ENCODE peak calls at places on chromosomes 11 and 22, in five cellular contexts. B, X, I, O and W are unnamed samples.
A peak's percentile ranks its signal among the peaks of the same experiment; 100 is the strongest.

GRCh38 chr11:75577198-75577597 is 15.1 kb downstream of the SERPINH1 start:
- DNase-seq in B (no peak), X (peak; percentile 79), I (peak; percentile 59), O (no peak), W (peak; percentile 56)

GRCh38 chr11:131228378-131228777 is 142.0 kb upstream of the NTM start:
- DNase-seq in B (no peak), X (no peak), I (no peak), O (no peak), W (no peak)

GRCh38 chr22:23289851-23290724 is 109.8 kb downstream of the BCR start:
- DNase-seq in B (peak; percentile 64), X (peak; percentile 86), I (peak; percentile 74), O (peak; percentile 23), W (peak; percentile 75)

GRCh38 chr22:19943665-19944026 is 2.0 kb upstream of the TXNRD2 start:
- DNase-seq in B (no peak), X (no peak), I (no peak), O (peak; percentile 89), W (peak; percentile 35)

GRCh38 chr11:82686211-82686610 is 47.5 kb downstream of the FAM181B start:
- DNase-seq in B (no peak), X (no peak), I (no peak), O (no peak), W (no peak)

GRCh38 chr22:23754980-23755636 is 883 bp upstream of the VPREB3 start:
- DNase-seq in B (no peak), X (no peak), I (no peak), O (no peak), W (no peak)

GRCh38 chr11:39247570-39248137 is 2211.8 kb downstream of the LRRC4C start:
- DNase-seq in B (no peak), X (no peak), I (no peak), O (no peak), W (no peak)

GRCh38 chr22:47449508-47450270 is 687.2 kb downstream of the TBC1D22A start:
- DNase-seq in B (no peak), X (no peak), I (no peak), O (no peak), W (no peak)

GRCh38 chr22:37739611-37740049 is 42.8 kb downstream of the TRIOBP start:
- DNase-seq in B (no peak), X (no peak), I (no peak), O (no peak), W (no peak)

GRCh38 chr11:68118753-68119448 is 2.3 kb downstream of the CHKA start:
- DNase-seq in B (no peak), X (no peak), I (peak; percentile 47), O (no peak), W (no peak)

GRCh38 chr11:60265373-60266214 is 14.9 kb upstream of the MS4A4A start:
- DNase-seq in B (peak; percentile 54), X (peak; percentile 53), I (peak; percentile 43), O (peak; percentile 5), W (no peak)

GRCh38 chr22:45212992-45213751 is 27.5 kb downstream of the KIAA0930 start:
- DNase-seq in B (no peak), X (no peak), I (no peak), O (peak; percentile 76), W (no peak)

GRCh38 chr11:36296925-36297604 is 977 bp downstream of the PRR5L start:
- DNase-seq in B (no peak), X (no peak), I (no peak), O (peak; percentile 22), W (no peak)

GRCh38 chr11:102205805-102206204 is 95.6 kb downstream of the YAP1 start:
- DNase-seq in B (no peak), X (no peak), I (no peak), O (no peak), W (no peak)

GRCh38 chr11:112612283-112612849 is 348.9 kb upstream of the NCAM1 start:
- DNase-seq in B (no peak), X (no peak), I (peak; percentile 65), O (no peak), W (peak; percentile 59)

GRCh38 chr22:31346733-31347250 is 646 bp upstream of the PATZ1 start:
- DNase-seq in B (peak; percentile 65), X (peak; percentile 53), I (peak; percentile 81), O (peak; percentile 58), W (peak; percentile 79)
- H2AFZ ChIP-seq in B (peak overlapping the region; percentile 76), X (peak overlapping the region; percentile 66), I (peak overlapping the region; percentile 17), O (peak overlapping the region; percentile 33), W (no peak overlapping the region)

GRCh38 chr11:33869511-33870422 is 22.1 kb downstream of the LMO2 start:
- DNase-seq in B (no peak), X (peak; percentile 72), I (peak; percentile 84), O (peak; percentile 25), W (peak; percentile 47)

GRCh38 chr11:33868646-33869461 is 23.0 kb downstream of the LMO2 start:
- DNase-seq in B (no peak), X (peak; percentile 68), I (peak; percentile 54), O (no peak), W (peak; percentile 43)

GRCh38 chr11:33864479-33864878 is 27.4 kb downstream of the LMO2 start:
- DNase-seq in B (no peak), X (no peak), I (no peak), O (no peak), W (no peak)

GRCh38 chr11:33867996-33868645 is 23.8 kb downstream of the LMO2 start:
- DNase-seq in B (no peak), X (no peak), I (peak; percentile 49), O (no peak), W (no peak)

DNA sequence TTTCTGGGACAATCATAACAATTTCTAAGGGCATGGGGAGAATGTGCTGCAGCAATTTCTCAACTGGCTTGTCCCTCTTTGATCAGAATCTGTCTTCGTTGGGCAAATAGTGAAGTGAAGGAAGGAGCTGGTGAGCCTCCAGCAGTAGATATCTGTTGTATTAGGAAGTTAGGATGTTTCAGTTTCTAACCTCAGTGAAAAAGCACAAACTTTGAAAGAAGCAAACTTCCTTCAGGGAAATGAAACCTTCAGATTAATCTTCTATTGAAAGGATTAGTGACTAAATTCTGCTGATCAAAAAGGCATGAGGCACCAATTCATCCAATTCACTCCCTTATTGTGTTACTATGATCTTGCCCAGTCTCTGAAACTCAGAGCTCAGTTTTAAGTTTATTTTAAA is 24.3 kb downstream of the LMO2 start:
- DNase-seq in B (no peak), X (no peak), I (no peak), O (no peak), W (no peak)
- H3K27me3 ChIP-seq in B (peaks cover 7% of the 10 kb centered on the region), X (no peaks in the 10 kb centered on the region), I (peaks cover 95% of the 10 kb centered on the region), O (peaks cover 46% of the 10 kb centered on the region), W (peaks cover 28% of the 10 kb centered on the region)

GRCh38 chr11:727859-728748 is 19.2 kb upstream of the TALDO1 start:
- DNase-seq in B (peak; percentile 71), X (peak; percentile 95), I (peak; percentile 90), O (peak; percentile 89), W (peak; percentile 89)
- H3K27ac ChIP-seq in B (no peak overlapping the region), X (peak overlapping the region; percentile 51), I (no peak overlapping the region), O (no peak overlapping the region), W (no peak overlapping the region)

DNA sequence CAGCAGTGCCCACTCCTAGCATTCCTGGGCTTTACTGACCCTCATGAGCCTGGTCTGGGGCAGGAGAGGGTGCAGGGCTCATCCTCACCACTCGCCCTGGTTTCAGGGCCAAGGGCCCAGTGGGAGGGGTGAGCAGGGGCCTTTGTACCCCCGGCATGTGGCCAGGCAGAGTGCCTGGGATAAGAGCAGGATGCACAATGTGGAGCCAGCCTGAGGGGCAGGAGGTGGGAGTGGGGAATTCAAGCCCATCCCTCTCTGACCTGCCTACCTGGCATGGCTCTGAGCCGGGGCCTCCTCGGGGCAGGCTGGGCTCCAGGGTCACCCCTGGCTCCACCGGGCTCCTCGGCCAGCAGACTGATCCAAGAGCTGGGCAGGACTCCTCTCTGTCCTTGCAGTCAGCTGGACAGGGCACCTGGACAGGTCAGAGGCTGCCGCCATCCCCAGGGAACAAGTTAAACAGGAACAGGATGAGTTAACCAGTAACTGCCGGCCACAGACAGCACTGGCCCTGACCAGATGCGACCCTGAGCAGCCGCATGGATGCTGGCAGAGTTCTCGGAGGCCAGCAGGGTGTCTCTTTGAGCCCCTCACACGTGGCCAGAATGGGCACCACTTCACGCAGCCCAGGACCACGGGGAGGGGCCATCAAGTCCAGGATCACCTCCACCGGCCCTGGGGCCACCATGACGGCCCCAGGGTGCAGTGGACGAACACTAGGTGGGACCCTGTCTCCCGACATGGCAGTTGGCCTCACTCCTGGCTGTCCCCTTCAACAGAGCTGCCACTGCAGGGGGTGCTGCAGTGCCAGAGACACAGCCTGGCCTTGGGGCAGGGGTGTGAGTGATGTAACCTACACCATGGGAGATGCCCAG is 5.0 kb downstream of the SIGIRR start:
- DNase-seq in B (no peak), X (no peak), I (no peak), O (no peak), W (no peak)
- H2AFZ ChIP-seq in B (no peak overlapping the region), X (no peak overlapping the region), I (no peak overlapping the region), O (no peak overlapping the region), W (no peak overlapping the region)